ENCODE peak calls at places on chromosomes 4 and X, in four cellular contexts. One of them, this sample, is unnamed.

GRCh38 chr4:153643406-153644016 is 40.6 kb upstream of the TLR2 start:
- DNase-seq in Panc1: no peak
- DNase-seq in aorta: no peak
- DNase-seq in tibial artery: no peak
- DNase-seq in this sample: no peak

GRCh38 chr4:123327346-123327745 is 69.2 kb upstream of the SPRY1 start:
- DNase-seq in Panc1: no peak
- DNase-seq in aorta: no peak
- DNase-seq in tibial artery: no peak
- DNase-seq in this sample: no peak

GRCh38 chrX:27679281-27679680 is 89.1 kb downstream of the DCAF8L2 start:
- DNase-seq in aorta: no peak
- DNase-seq in tibial artery: no peak
- DNase-seq in Panc1: no peak
- DNase-seq in this sample: no peak

GRCh38 chrX:40318076-40318475 is 220.3 kb upstream of the BCOR start:
- DNase-seq in tibial artery: no peak
- DNase-seq in Panc1: no peak
- DNase-seq in aorta: no peak
- DNase-seq in this sample: no peak

GRCh38 chr4:24713604-24714003 is 81.8 kb upstream of the SOD3 start:
- DNase-seq in tibial artery: no peak
- DNase-seq in aorta: no peak
- DNase-seq in Panc1: no peak
- DNase-seq in this sample: no peak

GRCh38 chrX:40008841-40009461 is 88.8 kb downstream of the BCOR start:
- DNase-seq in tibial artery: no peak
- DNase-seq in aorta: peak; percentile 70
- DNase-seq in Panc1: no peak
- DNase-seq in this sample: no peak

GRCh38 chr4:172546782-172547181 is 621.8 kb upstream of the GALNT7 start:
- DNase-seq in Panc1: no peak
- DNase-seq in aorta: no peak
- DNase-seq in tibial artery: no peak
- DNase-seq in this sample: no peak

GRCh38 chrX:100447563-100448397 is 37.7 kb upstream of the PCDH19 start:
- DNase-seq in Panc1: peak; percentile 22
- DNase-seq in aorta: peak; percentile 52
- DNase-seq in tibial artery: peak; percentile 33
- DNase-seq in this sample: peak; percentile 60

GRCh38 chr4:155433636-155434360 is 57.0 kb upstream of the MAP9 start:
- DNase-seq in tibial artery: no peak
- DNase-seq in Panc1: no peak
- DNase-seq in aorta: no peak
- DNase-seq in this sample: no peak

GRCh38 chr4:33512397-33512796 is 2731.9 kb downstream of the ARAP2 start:
- DNase-seq in aorta: no peak
- DNase-seq in tibial artery: no peak
- DNase-seq in Panc1: no peak
- DNase-seq in this sample: no peak

GRCh38 chr4:110793890-110794588 is 171.2 kb upstream of the PITX2 start:
- DNase-seq in Panc1: no peak
- DNase-seq in aorta: no peak
- DNase-seq in tibial artery: no peak
- DNase-seq in this sample: no peak

GRCh38 chrX:25198891-25199290 is 183.1 kb upstream of the ARX start:
- DNase-seq in Panc1: no peak
- DNase-seq in aorta: no peak
- DNase-seq in tibial artery: no peak
- DNase-seq in this sample: no peak

GRCh38 chr4:105990933-105991332 is 95.7 kb downstream of the NPNT start:
- DNase-seq in aorta: peak; percentile 88
- DNase-seq in tibial artery: peak; percentile 62
- DNase-seq in Panc1: no peak
- DNase-seq in this sample: peak; percentile 60

GRCh38 chr4:148182230-148182928 is 259.8 kb downstream of the NR3C2 start:
- DNase-seq in aorta: no peak
- DNase-seq in tibial artery: no peak
- DNase-seq in Panc1: no peak
- DNase-seq in this sample: no peak
- H3K9me3 ChIP-seq in aorta: no peaks in the 10 kb centered on the region
- H3K9me3 ChIP-seq in tibial artery: no peaks in the 10 kb centered on the region
- H3K9me3 ChIP-seq in Panc1: no peaks in the 10 kb centered on the region
- H3K9me3 ChIP-seq in this sample: no peaks in the 10 kb centered on the region

DNA sequence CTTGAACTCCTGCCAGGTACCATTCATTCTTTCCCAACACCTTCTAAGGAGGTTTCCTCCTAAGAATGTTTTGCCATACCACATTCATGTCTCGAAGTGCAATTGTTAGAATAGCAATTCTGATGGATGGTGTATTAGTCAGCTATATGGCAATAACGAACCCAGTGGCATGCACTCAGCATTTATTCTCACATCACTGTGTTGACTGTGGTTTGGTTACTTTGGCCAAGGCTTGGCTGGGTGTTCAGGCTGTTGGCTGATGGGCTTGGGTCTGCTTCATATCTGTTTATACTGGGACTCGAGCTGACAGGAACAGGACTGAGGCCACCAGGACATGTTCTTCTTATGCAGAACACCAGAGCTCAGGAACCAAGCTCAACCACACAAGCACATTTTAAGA is 31.7 kb downstream of the PSAPL1 start:
- DNase-seq in aorta: peak; percentile 34
- DNase-seq in tibial artery: peak; percentile 14
- DNase-seq in Panc1: no peak
- DNase-seq in this sample: no peak
- H3K4me3 ChIP-seq in aorta: no peak overlapping the region
- H3K4me3 ChIP-seq in tibial artery: no peak overlapping the region
- H3K4me3 ChIP-seq in Panc1: no peak overlapping the region
- H3K4me3 ChIP-seq in this sample: no peak overlapping the region

DNA sequence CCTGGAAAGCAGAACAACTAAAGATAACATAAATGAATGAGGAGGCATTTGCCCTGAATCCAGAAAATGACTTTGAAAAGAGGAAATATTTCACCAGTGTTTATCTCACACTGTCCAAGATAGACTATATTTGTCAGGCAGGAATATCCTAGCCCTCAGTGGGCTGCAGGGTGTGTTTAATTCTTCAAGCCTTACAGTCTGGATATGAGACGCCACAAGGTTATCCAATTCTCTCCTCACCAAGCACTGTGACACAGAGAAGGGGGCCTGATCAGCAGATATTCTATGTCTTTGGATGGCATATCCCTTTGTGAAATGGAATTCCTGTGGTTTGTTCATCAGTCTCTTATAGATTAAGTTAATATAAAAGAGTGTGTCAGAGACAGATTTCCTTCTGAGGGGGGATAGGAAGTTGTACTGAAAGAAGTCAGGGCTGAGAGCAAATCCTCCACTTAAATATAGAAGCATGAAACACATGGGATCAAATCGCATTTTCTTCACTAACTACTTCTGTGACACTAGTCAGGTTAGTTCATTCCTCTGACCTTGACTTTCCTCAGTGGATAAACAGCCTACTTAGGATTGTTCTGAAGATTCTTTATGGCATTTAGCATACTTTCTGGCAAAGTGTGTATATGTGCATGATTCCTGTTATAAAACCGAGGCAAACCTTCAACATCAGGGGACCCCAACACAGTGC is 6.8 kb upstream of the G3BP2 start:
- DNase-seq in aorta: no peak
- DNase-seq in Panc1: no peak
- DNase-seq in tibial artery: no peak
- DNase-seq in this sample: no peak
- H3K27me3 ChIP-seq in aorta: no peaks in the 10 kb centered on the region
- H3K27me3 ChIP-seq in Panc1: no peaks in the 10 kb centered on the region
- H3K27me3 ChIP-seq in tibial artery: no peaks in the 10 kb centered on the region
- H3K27me3 ChIP-seq in this sample: no peaks in the 10 kb centered on the region

DNA sequence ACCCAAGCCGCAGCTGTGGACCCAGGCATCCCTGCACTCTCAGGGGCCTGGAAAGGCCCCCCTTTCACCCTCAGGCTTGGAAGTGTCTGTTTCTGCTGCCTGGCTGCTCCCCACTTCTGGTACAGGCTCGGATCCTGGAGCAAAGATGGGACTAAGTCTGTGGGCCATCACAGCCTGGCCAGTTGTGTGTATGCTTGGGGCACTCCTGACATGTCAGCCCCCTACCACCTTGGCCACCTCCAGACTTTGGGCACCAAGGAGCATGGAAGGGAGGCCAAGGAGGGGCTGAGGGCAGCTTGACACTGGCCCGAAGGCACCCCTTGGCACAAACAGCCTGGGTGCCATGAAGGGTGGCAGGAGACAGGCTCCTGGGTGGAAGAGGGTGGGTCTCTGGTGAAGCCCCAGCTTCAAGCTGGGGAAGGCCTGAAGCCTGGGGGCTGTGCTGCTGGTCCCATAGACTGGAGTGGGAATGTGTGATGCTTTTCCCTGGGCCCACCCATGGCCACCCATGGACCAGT is 799.4 kb upstream of the AGA start:
- DNase-seq in Panc1: no peak
- DNase-seq in tibial artery: no peak
- DNase-seq in aorta: no peak
- DNase-seq in this sample: no peak
- H3K9me3 ChIP-seq in Panc1: no peaks in the 10 kb centered on the region
- H3K9me3 ChIP-seq in tibial artery: no peaks in the 10 kb centered on the region
- H3K9me3 ChIP-seq in aorta: peaks cover 7% of the 10 kb centered on the region
- H3K9me3 ChIP-seq in this sample: no peaks in the 10 kb centered on the region

GRCh38 chrX:131288188-131288587 is 918 bp downstream of the IGSF1 start:
- DNase-seq in tibial artery: no peak
- DNase-seq in Panc1: no peak
- DNase-seq in aorta: no peak
- DNase-seq in this sample: no peak

GRCh38 chrX:131287556-131288179 is 1.4 kb downstream of the IGSF1 start:
- DNase-seq in tibial artery: no peak
- DNase-seq in Panc1: no peak
- DNase-seq in aorta: no peak
- DNase-seq in this sample: no peak

GRCh38 chrX:131289527-131289926 is 421 bp upstream of the IGSF1 start:
- DNase-seq in Panc1: no peak
- DNase-seq in aorta: no peak
- DNase-seq in tibial artery: no peak
- DNase-seq in this sample: no peak

GRCh38 chrX:131288738-131289511 is at the start of gene IGSF1:
- DNase-seq in tibial artery: no peak
- DNase-seq in aorta: no peak
- DNase-seq in Panc1: no peak
- DNase-seq in this sample: no peak
- H3K4me3 ChIP-seq in tibial artery: peak within 1 kb of the TSS; percentile 35
- H3K4me3 ChIP-seq in aorta: peak within 1 kb of the TSS; percentile 6
- H3K4me3 ChIP-seq in Panc1: peak within 1 kb of the TSS; percentile 40
- H3K4me3 ChIP-seq in this sample: peak within 1 kb of the TSS; percentile 24

DNA sequence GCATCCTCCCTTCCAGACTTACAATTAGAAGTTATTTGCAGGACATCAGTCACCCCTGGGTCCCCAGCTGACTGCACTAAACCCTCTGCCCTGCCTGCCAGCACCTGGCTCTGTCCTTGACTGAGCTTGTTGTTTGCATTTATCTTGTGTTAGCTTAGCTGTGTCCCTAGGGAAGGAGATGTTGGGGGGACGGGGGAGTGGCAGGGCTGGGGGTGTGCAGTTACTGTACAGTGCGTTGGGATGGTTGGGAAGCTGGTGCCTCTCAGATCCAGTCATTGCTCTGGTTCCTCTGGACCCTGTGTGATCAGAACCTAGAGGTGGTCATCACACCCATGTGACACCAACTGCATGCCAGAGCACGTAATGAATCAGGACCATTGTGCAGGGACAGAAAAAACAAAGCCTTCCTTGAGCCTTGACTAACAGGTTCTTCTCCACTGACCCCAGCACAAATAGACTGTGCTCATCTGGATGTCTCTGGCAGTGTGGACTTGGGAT is 32.7 kb upstream of the PROM1 start:
- DNase-seq in tibial artery: no peak
- DNase-seq in Panc1: no peak
- DNase-seq in aorta: no peak
- DNase-seq in this sample: peak; percentile 38
- H3K27me3 ChIP-seq in tibial artery: no peaks in the 10 kb centered on the region
- H3K27me3 ChIP-seq in Panc1: peaks cover 2% of the 10 kb centered on the region
- H3K27me3 ChIP-seq in aorta: no peaks in the 10 kb centered on the region
- H3K27me3 ChIP-seq in this sample: no peaks in the 10 kb centered on the region

GRCh38 chr4:18109677-18110076 is 88.1 kb upstream of the LCORL start:
- DNase-seq in Panc1: no peak
- DNase-seq in tibial artery: no peak
- DNase-seq in aorta: no peak
- DNase-seq in this sample: no peak
- H3K9me3 ChIP-seq in Panc1: no peaks in the 10 kb centered on the region
- H3K9me3 ChIP-seq in tibial artery: no peaks in the 10 kb centered on the region
- H3K9me3 ChIP-seq in aorta: no peaks in the 10 kb centered on the region
- H3K9me3 ChIP-seq in this sample: no peaks in the 10 kb centered on the region

DNA sequence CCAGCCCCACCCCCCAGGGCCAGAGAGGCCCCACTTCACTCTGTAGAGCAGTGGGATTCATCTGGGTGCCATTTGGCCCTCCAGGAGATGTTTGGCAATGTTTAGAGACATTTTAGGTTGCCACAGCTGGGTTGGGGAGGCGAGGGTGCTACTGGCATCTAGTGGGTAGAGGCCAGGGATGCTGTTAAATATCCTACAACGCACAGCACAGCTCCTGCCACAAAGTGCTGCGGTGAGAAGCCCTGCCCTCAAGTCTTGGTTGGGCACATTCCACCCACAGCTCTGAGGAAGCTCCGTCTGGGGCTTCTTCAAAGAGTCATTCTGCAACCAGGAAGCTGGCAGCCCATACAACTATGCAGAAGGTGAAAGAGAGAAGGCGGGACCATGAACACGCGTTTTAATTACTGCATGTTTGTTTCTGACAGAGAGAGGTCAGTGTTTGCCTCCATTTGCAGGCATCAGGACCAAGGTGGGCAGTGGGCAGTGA is 48.1 kb upstream of the FAM9C start:
- DNase-seq in Panc1: no peak
- DNase-seq in tibial artery: no peak
- DNase-seq in aorta: peak; percentile 69
- DNase-seq in this sample: no peak
- H3K4me3 ChIP-seq in Panc1: no peak overlapping the region
- H3K4me3 ChIP-seq in tibial artery: no peak overlapping the region
- H3K4me3 ChIP-seq in aorta: no peak overlapping the region
- H3K4me3 ChIP-seq in this sample: no peak overlapping the region

GRCh38 chr4:23091674-23092073 is 398.9 kb downstream of the GBA3 start:
- DNase-seq in Panc1: no peak
- DNase-seq in aorta: no peak
- DNase-seq in tibial artery: no peak
- DNase-seq in this sample: no peak
- H3K27me3 ChIP-seq in Panc1: no peaks in the 10 kb centered on the region
- H3K27me3 ChIP-seq in aorta: no peaks in the 10 kb centered on the region
- H3K27me3 ChIP-seq in tibial artery: no peaks in the 10 kb centered on the region
- H3K27me3 ChIP-seq in this sample: no peaks in the 10 kb centered on the region

GRCh38 chrX:48714573-48714972 is 18.0 kb downstream of the SUV39H1 start:
- DNase-seq in tibial artery: no peak
- DNase-seq in aorta: no peak
- DNase-seq in Panc1: no peak
- DNase-seq in this sample: no peak
- H3K9me3 ChIP-seq in tibial artery: no peaks in the 10 kb centered on the region
- H3K9me3 ChIP-seq in aorta: no peaks in the 10 kb centered on the region
- H3K9me3 ChIP-seq in Panc1: no peaks in the 10 kb centered on the region
- H3K9me3 ChIP-seq in this sample: no peaks in the 10 kb centered on the region